ENCODE peak calls at places on chromosomes 5 and 9, in four cellular contexts. Y is foreskin keratinocyte, T is heart right ventricle, G is tibial nerve. B is an unnamed sample.

GRCh38 chr5:107305999-107306398 is 364.7 kb downstream of the EFNA5 start:
- DNase-seq in T (no peak), G (no peak), Y (no peak), B (no peak)

GRCh38 chr5:167639761-167640160 is 651.7 kb upstream of the WWC1 start:
- DNase-seq in Y (no peak), G (no peak), T (no peak), B (no peak)

GRCh38 chr9:8845376-8845775 is 1045.8 kb upstream of the DMAC1 start:
- DNase-seq in Y (no peak), G (no peak), T (peak), B (peak)

GRCh38 chr9:8859416-8859815 is 1059.8 kb upstream of the DMAC1 start:
- DNase-seq in T (no peak), Y (no peak), G (no peak), B (no peak)

GRCh38 chr9:109231593-109231992 is 64.5 kb upstream of the FRRS1L start:
- DNase-seq in T (no peak), G (no peak), Y (no peak), B (no peak)

GRCh38 chr5:96714450-96714849 is 52.3 kb downstream of the CAST start:
- DNase-seq in G (no peak), T (no peak), Y (no peak), B (peak)

GRCh38 chr5:142206801-142207200 is 98.2 kb downstream of the NDFIP1 start:
- DNase-seq in T (no peak), Y (no peak), G (no peak), B (peak)

GRCh38 chr5:96595300-96596090 is 66.7 kb upstream of the CAST start:
- DNase-seq in Y (no peak), G (no peak), T (no peak), B (peak)

GRCh38 chr9:27291292-27291691 is 5.7 kb downstream of the EQTN start:
- DNase-seq in G (no peak), Y (no peak), T (no peak), B (no peak)

GRCh38 chr9:91736311-91736710 is 213.7 kb downstream of the ROR2 start:
- DNase-seq in T (no peak), G (no peak), Y (no peak), B (no peak)

GRCh38 chr5:133612021-133612860 is at the start of gene FSTL4:
- DNase-seq in G (no peak), T (no peak), Y (no peak), B (peak)

GRCh38 chr9:81052846-81053245 is 636.5 kb downstream of the TLE1 start:
- DNase-seq in G (no peak), Y (no peak), T (no peak), B (no peak)

GRCh38 chr9:103281126-103281525 is 286.0 kb downstream of the CYLC2 start:
- DNase-seq in T (no peak), Y (no peak), G (no peak), B (no peak)

GRCh38 chr5:15499528-15500325 is at the start of gene FBXL7:
- DNase-seq in G (peak), Y (no peak), T (peak), B (no peak)

GRCh38 chr9:94623253-94623652 is 16.1 kb downstream of the FBP1 start:
- DNase-seq in G (no peak), T (no peak), Y (no peak), B (peak)

GRCh38 chr9:118583414-118583813 is 785.8 kb downstream of the BRINP1 start:
- DNase-seq in T (no peak), G (no peak), Y (no peak), B (no peak)

GRCh38 chr9:94912700-94913249 is 186.3 kb downstream of the AOPEP start:
- DNase-seq in Y (peak), G (no peak), T (peak), B (no peak)

GRCh38 chr5:17113174-17113941 is 104.1 kb upstream of the BASP1 start:
- DNase-seq in Y (no peak), T (no peak), G (no peak), B (peak)
- H3K27ac ChIP-seq in Y (peak), T (no peak), G (no peak), B (no peak)

GRCh38 chr5:158429564-158429963 is 570.6 kb upstream of the CLINT1 start:
- DNase-seq in G (no peak), Y (peak), T (no peak), B (no peak)
- H3K27ac ChIP-seq in G (no peak), Y (no peak), T (peak), B (peak)

DNA sequence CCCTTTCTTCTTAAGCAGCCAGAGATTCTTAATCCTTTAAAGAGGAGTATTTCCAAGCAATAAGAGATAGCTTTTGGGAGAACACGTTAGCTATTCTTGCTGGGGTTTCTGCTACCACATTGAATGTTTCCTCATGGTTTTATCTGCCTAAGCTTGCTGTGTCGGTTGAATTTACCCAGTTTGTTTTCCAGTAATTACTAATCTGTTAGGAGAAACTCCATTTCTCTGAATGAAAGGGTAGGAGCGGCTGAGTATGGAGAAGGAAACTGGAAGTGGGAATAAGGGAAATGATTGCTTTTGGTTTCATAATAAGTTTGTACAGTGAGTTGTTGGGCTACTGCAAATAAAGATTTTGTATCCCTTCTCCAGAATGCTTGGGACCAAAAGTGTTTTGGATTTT is 1.2 kb downstream of the JAK2 start:
- DNase-seq in Y (no peak), T (no peak), G (no peak), B (peak)
- H3K27ac ChIP-seq in Y (peak), T (peak), G (peak), B (peak)

GRCh38 chr9:130739081-130739480 is 45.5 kb downstream of the EXOSC2 start:
- DNase-seq in Y (no peak), G (no peak), T (no peak), B (no peak)

GRCh38 chr9:130743644-130744043 is 50.1 kb downstream of the EXOSC2 start:
- DNase-seq in G (no peak), T (no peak), Y (no peak), B (no peak)

GRCh38 chr9:130741024-130741305 is 47.4 kb downstream of the EXOSC2 start:
- DNase-seq in Y (no peak), G (no peak), T (no peak), B (no peak)

GRCh38 chr9:130740218-130741023 is 46.8 kb downstream of the EXOSC2 start:
- DNase-seq in Y (no peak), G (no peak), T (no peak), B (peak)

GRCh38 chr9:130741831-130742449 is 48.4 kb downstream of the EXOSC2 start:
- DNase-seq in G (no peak), Y (peak), T (no peak), B (no peak)
- H3K27ac ChIP-seq in G (no peak), Y (peak), T (no peak), B (no peak)